ENCODE peak calls at places on chromosomes 6 and 20, in nine cellular contexts. R is HFF-Myc, X is fibroblast of mammary gland, W is Calu3, A is lung, Z is tibial artery, D is IMR-90, H is AG04449, S is AG04450. O is an unnamed sample.

GRCh38 chr20:53381568-53382262 is 211.9 kb downstream of the ZNF217 start:
- DNase-seq in R (no peak), X (no peak), W (no peak), A (no peak), Z (no peak), D (no peak), H (no peak), S (no peak), O (no peak)

GRCh38 chr6:5174756-5175155 is 86.0 kb downstream of the LYRM4 start:
- DNase-seq in R (no peak), X (no peak), W (no peak), A (no peak), Z (no peak), D (no peak), H (no peak), S (no peak), O (no peak)

GRCh38 chr6:138146544-138146943 is 15.2 kb upstream of the ARFGEF3 start:
- DNase-seq in R (no peak), X (no peak), W (no peak), A (no peak), Z (no peak), D (no peak), H (no peak), S (no peak), O (no peak)

GRCh38 chr6:100257661-100258395 is 206.9 kb downstream of the SIM1 start:
- DNase-seq in R (peak), X (peak), W (no peak), A (no peak), Z (no peak), D (peak), H (peak), S (peak), O (no peak)

GRCh38 chr6:4903751-4904370 is 100.0 kb downstream of the RPP40 start:
- DNase-seq in R (no peak), X (no peak), W (no peak), A (no peak), Z (no peak), D (no peak), H (no peak), S (no peak), O (no peak)

GRCh38 chr6:40336986-40337780 is 250.0 kb downstream of the LRFN2 start:
- DNase-seq in R (no peak), X (no peak), W (no peak), A (no peak), Z (no peak), D (no peak), H (no peak), S (no peak), O (no peak)

GRCh38 chr6:7953753-7954152 is 43.2 kb upstream of the TXNDC5 start:
- DNase-seq in R (no peak), X (no peak), W (no peak), A (no peak), Z (no peak), D (no peak), H (no peak), S (no peak), O (no peak)

GRCh38 chr6:135115411-135116293 is 61.0 kb upstream of the HBS1L start:
- DNase-seq in R (no peak), X (no peak), W (no peak), A (no peak), Z (no peak), D (no peak), H (no peak), S (no peak), O (no peak)

GRCh38 chr6:141594874-141595273 is 537.9 kb upstream of the GJE1 start:
- DNase-seq in R (no peak), X (no peak), W (no peak), A (no peak), Z (no peak), D (no peak), H (no peak), S (no peak), O (no peak)

GRCh38 chr6:158158123-158158522 is 9.9 kb downstream of the SERAC1 start:
- DNase-seq in R (no peak), X (no peak), W (no peak), A (no peak), Z (no peak), D (no peak), H (no peak), S (no peak), O (no peak)

GRCh38 chr20:58568441-58568931 is 53.3 kb upstream of the APCDD1L start:
- DNase-seq in R (no peak), X (no peak), W (no peak), A (no peak), Z (no peak), D (no peak), H (no peak), S (no peak), O (no peak)

GRCh38 chr6:23073851-23074250 is 504.5 kb downstream of the HDGFL1 start:
- DNase-seq in R (no peak), X (peak), W (no peak), A (no peak), Z (no peak), D (peak), H (no peak), S (peak), O (no peak)

GRCh38 chr6:33375143-33375649 is 16.4 kb upstream of the KIFC1 start:
- DNase-seq in R (no peak), X (peak), W (peak), A (peak), Z (peak), D (peak), H (peak), S (peak), O (peak)

GRCh38 chr6:40891686-40892085 is 147.3 kb downstream of the UNC5CL start:
- DNase-seq in R (no peak), X (no peak), W (no peak), A (no peak), Z (no peak), D (no peak), H (no peak), S (no peak), O (no peak)

GRCh38 chr20:49999329-49999728 is 16.5 kb downstream of the SNAI1 start:
- DNase-seq in R (no peak), X (no peak), W (no peak), A (no peak), Z (no peak), D (no peak), H (no peak), S (no peak), O (no peak)

GRCh38 chr20:64080813-64081619 is 1.1 kb downstream of the OPRL1 start:
- DNase-seq in R (no peak), X (no peak), W (no peak), A (no peak), Z (no peak), D (no peak), H (no peak), S (no peak), O (no peak)

GRCh38 chr6:26044140-26045045 is 42.8 kb upstream of the HFE start:
- DNase-seq in R (no peak), X (peak), W (no peak), A (no peak), Z (no peak), D (peak), H (no peak), S (no peak), O (no peak)

GRCh38 chr6:114282268-114282667 is 60.6 kb downstream of the HS3ST5 start:
- DNase-seq in R (no peak), X (no peak), W (no peak), A (no peak), Z (no peak), D (no peak), H (no peak), S (no peak), O (no peak)

GRCh38 chr20:43507150-43508080 is at the start of gene L3MBTL1:
- DNase-seq in R (no peak), X (peak), W (peak), A (peak), Z (no peak), D (peak), H (no peak), S (no peak), O (peak)

GRCh38 chr20:58112017-58112781 is 116.3 kb downstream of the ANKRD60 start:
- DNase-seq in R (no peak), X (peak), W (peak), A (peak), Z (no peak), D (peak), H (no peak), S (no peak), O (no peak)

GRCh38 chr20:51140671-51141070 is 117.8 kb upstream of the KCNG1 start:
- DNase-seq in R (no peak), X (no peak), W (no peak), A (no peak), Z (no peak), D (no peak), H (no peak), S (no peak), O (no peak)

DNA sequence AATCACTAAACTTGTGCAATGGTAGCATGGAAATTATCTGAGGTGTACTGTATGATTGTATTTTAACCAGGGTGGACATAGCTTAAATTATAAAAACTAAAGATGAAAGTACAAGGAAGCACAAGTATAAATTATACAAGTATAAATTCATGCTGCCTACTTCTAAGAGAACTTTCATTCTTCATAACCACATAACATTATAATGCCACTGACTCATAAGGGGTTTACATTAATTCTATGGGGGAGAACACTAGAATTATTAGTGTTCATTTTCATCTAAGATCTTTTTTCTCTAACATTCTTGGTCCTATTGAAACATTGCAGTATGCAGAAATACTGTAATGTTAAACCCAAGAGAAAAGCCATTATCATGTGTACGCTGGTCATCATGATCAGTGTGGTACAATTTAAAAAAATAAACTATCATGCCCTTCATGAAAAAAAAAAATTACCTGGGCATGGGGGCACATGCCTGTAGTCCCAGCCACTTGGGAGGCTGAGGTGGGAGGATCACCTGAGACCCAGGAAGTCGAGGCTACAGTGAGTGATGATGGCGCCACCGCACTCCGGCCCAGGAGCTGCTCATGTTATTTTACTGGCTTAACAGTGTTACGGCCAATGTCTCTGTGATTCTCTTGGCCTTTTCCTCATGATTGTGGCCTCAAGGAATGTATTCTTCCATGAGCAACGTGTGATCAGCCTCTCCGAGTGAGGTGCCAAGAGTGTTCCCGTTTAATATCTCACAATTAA is 25.9 kb upstream of the AHCY start:
- DNase-seq in R (no peak), X (no peak), W (no peak), A (no peak), Z (no peak), D (peak), H (no peak), S (no peak), O (no peak)
- TF ChIP-seq CTCF in R (no peak), X (no peak), W (no peak), A (no peak), Z (no peak), D (no peak), H (no peak), S (no peak), O (no peak)

DNA sequence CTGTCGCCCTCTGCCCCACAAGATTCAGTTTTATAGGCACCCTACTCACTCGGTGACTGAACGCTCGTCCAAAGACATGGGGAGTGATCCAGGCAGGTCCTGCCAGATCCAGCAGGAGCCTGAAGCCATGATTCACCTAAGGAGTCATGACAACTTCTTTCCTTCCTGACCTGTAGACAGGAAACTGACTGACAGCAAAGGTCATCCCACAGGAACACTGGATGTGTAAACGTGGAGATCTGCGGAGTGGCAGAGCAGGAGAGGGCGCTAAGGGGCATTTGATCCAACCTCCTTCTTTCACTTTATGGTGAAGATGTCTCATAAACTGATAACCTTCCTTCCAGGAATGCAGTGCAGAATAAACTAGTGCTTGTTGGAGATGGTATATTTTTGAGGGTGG is 192.2 kb downstream of the GJA10 start:
- DNase-seq in R (no peak), X (peak), W (no peak), A (no peak), Z (no peak), D (peak), H (no peak), S (no peak), O (no peak)
- TF ChIP-seq CTCF in R (no peak), X (no peak), W (no peak), A (no peak), Z (no peak), D (no peak), H (no peak), S (no peak), O (peak)

GRCh38 chr6:111565316-111566221 is 40.1 kb downstream of the TRAF3IP2 start:
- DNase-seq in R (no peak), X (no peak), W (peak), A (no peak), Z (no peak), D (no peak), H (no peak), S (no peak), O (no peak)
- TF ChIP-seq CTCF in R (no peak), X (no peak), W (no peak), A (no peak), Z (no peak), D (no peak), H (no peak), S (no peak), O (peak)

DNA sequence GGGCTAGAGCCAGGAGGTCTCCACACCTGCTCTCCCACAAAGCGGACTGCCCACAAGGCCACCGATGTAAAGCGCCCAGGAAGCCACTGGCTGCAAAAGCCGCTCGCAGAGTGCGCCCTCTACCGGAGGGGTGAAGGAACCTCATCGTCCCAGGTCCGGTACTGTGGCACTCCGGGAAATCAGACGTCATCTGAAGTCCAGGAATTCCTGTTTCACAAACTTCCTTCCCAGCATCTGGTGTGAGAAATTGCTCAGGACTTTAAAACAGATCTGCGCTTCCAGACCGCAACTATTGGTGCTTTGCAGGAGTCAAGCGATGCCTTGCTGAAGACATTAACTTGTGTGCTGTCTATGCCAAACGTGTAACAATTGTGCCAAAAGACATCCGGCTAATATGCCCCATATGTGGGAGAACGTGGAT is 115.1 kb upstream of the ARID1B start:
- DNase-seq in R (peak), X (peak), W (peak), A (no peak), Z (no peak), D (no peak), H (peak), S (no peak), O (peak)
- TF ChIP-seq CTCF in R (peak), X (peak), W (peak), A (no peak), Z (peak), D (no peak), H (peak), S (no peak), O (peak)

DNA sequence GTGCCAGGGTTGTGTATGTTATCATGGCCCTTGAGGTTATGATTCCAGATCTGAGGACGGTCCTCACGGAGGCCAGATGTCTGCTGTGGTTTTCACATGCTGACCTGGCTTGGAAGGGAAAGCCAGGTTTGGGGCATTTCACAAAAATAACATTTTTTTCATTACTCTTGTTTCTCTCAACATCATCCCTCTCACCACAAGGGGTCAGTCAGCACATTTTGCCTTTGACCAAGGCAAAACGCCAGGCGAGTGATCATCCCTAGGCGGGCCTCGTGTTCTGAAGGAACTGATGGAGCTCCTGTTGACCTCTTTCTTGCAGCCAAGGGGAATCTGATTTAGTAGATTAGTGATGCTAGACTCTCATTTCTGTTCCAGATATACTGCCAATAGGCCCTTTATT is 133.5 kb downstream of the TBC1D7 start:
- DNase-seq in R (peak), X (peak), W (peak), A (peak), Z (no peak), D (peak), H (peak), S (peak), O (peak)
- TF ChIP-seq CTCF in R (peak), X (peak), W (peak), A (no peak), Z (peak), D (peak), H (peak), S (peak), O (peak)

DNA sequence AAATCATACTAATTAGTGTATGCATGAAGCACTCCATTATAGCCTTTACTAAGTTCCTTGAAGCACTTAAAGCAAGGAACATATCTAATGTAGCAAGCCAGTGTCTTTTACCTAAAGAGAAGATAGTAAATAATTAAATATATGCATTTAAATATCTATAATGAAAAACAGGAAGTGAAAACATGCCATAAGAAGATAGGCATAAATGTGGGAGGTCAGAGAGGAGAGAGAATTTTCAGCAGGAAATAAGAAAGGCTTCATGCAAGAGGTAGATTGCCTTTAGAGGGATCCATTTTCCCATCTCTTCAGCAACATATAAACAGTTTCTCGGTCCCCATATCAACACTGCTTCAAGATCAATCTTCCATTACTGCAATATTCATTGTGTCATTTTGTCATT is 599.8 kb downstream of the FRK start:
- DNase-seq in R (no peak), X (no peak), W (no peak), A (no peak), Z (no peak), D (no peak), H (no peak), S (no peak), O (no peak)
- TF ChIP-seq CTCF in R (no peak), X (no peak), W (no peak), A (no peak), Z (no peak), D (no peak), H (no peak), S (no peak), O (no peak)

GRCh38 chr6:134065706-134066105 is 13.3 kb upstream of the SLC2A12 start:
- DNase-seq in R (no peak), X (peak), W (peak), A (no peak), Z (no peak), D (peak), H (no peak), S (no peak), O (no peak)
- TF ChIP-seq CTCF in R (peak), X (peak), W (no peak), A (no peak), Z (peak), D (peak), H (peak), S (peak), O (peak)